ENCODE peak calls at places on chromosomes 13 and 19, in six cellular contexts. D is RPMI8226, N is 8988T, R is GM23248, A is AG08395, W is GM19239. Q is an unnamed sample.

GRCh38 chr13:73390100-73390499 is 331.3 kb downstream of the KLF5 start:
- DNase-seq in D (no peak), N (no peak), R (no peak), A (no peak), W (no peak), Q (no peak)

GRCh38 chr13:44854264-44855060 is 134.8 kb downstream of the NUFIP1 start:
- DNase-seq in D (no peak), N (no peak), R (no peak), A (no peak), W (no peak), Q (no peak)

GRCh38 chr13:25886438-25887214 is 165.2 kb downstream of the SHISA2 start:
- DNase-seq in D (no peak), N (no peak), R (peak; percentile 42), A (no peak), W (no peak), Q (no peak)

GRCh38 chr19:12155324-12155723 is 1.2 kb downstream of the ZNF625 start:
- DNase-seq in D (no peak), N (no peak), R (peak; percentile 38), A (no peak), W (no peak), Q (no peak)

GRCh38 chr19:10544242-10544752 is 593 bp downstream of the ATG4D start:
- DNase-seq in D (peak; percentile 47), N (no peak), R (peak; percentile 58), A (no peak), W (no peak), Q (peak; percentile 43)

GRCh38 chr13:100694722-100695644 is 20.4 kb upstream of the TMTC4 start:
- DNase-seq in D (peak; percentile 44), N (peak; percentile 65), R (peak; percentile 50), A (peak; percentile 65), W (no peak), Q (no peak)

GRCh38 chr13:53020764-53021332 is 7.8 kb upstream of the OLFM4 start:
- DNase-seq in D (no peak), N (no peak), R (no peak), A (no peak), W (no peak), Q (no peak)

GRCh38 chr13:110726726-110727125 is 13.2 kb downstream of the ING1 start:
- DNase-seq in D (no peak), N (no peak), R (no peak), A (no peak), W (no peak), Q (peak; percentile 53)

GRCh38 chr19:40743926-40744325 is 6.4 kb downstream of the ACTMAP start:
- DNase-seq in D (no peak), N (no peak), R (no peak), A (no peak), W (no peak), Q (no peak)

GRCh38 chr19:53871448-53871847 is 3.8 kb downstream of the MYADM start:
- DNase-seq in D (no peak), N (no peak), R (no peak), A (no peak), W (no peak), Q (no peak)

GRCh38 chr13:30429721-30430694 is 7.7 kb downstream of the UBE2L5 start:
- DNase-seq in D (no peak), N (no peak), R (peak; percentile 96), A (peak; percentile 85), W (no peak), Q (peak; percentile 40)

GRCh38 chr19:33667141-33667540 is 45.4 kb downstream of the CHST8 start:
- DNase-seq in D (no peak), N (no peak), R (no peak), A (no peak), W (no peak), Q (no peak)

GRCh38 chr19:50419580-50420035 is 870 bp downstream of the SPIB start:
- DNase-seq in D (no peak), N (no peak), R (no peak), A (no peak), W (no peak), Q (peak; percentile 68)

GRCh38 chr19:19562665-19563347 is 24.7 kb downstream of the CILP2 start:
- DNase-seq in D (peak; percentile 22), N (no peak), R (no peak), A (no peak), W (no peak), Q (no peak)

GRCh38 chr13:45728759-45729158 is 26.6 kb downstream of the CBY2 start:
- DNase-seq in D (peak; percentile 61), N (peak; percentile 42), R (peak; percentile 9), A (no peak), W (peak; percentile 35), Q (peak; percentile 34)

GRCh38 chr13:93305886-93306285 is 79.3 kb downstream of the GPC6 start:
- DNase-seq in D (no peak), N (no peak), R (peak; percentile 30), A (no peak), W (no peak), Q (no peak)

GRCh38 chr13:32031025-32031814 is at the start of gene FRY:
- DNase-seq in D (peak; percentile 35), N (peak; percentile 48), R (peak; percentile 78), A (peak; percentile 62), W (peak; percentile 30), Q (peak; percentile 75)

GRCh38 chr13:74021507-74021906 is 112.7 kb downstream of the KLF12 start:
- DNase-seq in D (no peak), N (no peak), R (no peak), A (no peak), W (no peak), Q (no peak)

GRCh38 chr13:49481788-49482187 is 14.0 kb upstream of the PHF11 start:
- DNase-seq in D (no peak), N (no peak), R (no peak), A (no peak), W (no peak), Q (no peak)

GRCh38 chr13:70170689-70171088 is 62.4 kb upstream of the KLHL1 start:
- DNase-seq in D (no peak), N (no peak), R (no peak), A (no peak), W (no peak), Q (no peak)

Q was measured in GM10248.